ENCODE peak calls at places on chromosomes 5 and 9, in ten cellular contexts. K is NB4, A is body of pancreas, O is ovary, L is H1, I is A549, F is breast epithelium, Q is esophagus muscularis mucosa, W is lower leg skin, R is heart left ventricle. X is an unnamed sample.

GRCh38 chr5:126744842-126745241 is 32.1 kb upstream of the LMNB1 start:
- DNase-seq in K (no peak), A (no peak), O (no peak), L (no peak), I (no peak), F (no peak), Q (no peak), W (no peak), R (no peak), X (no peak)

GRCh38 chr5:133730866-133731265 is 118.5 kb upstream of the FSTL4 start:
- DNase-seq in K (no peak), A (no peak), O (no peak), L (no peak), I (no peak), F (no peak), Q (peak; percentile 53), W (no peak), R (no peak), X (no peak)

GRCh38 chr9:9747787-9748186 is 865.0 kb downstream of the PTPRD start:
- DNase-seq in K (no peak), A (no peak), O (no peak), L (no peak), I (no peak), F (no peak), Q (no peak), W (no peak), R (no peak), X (no peak)

GRCh38 chr5:81949479-81949878 is 22.3 kb upstream of the ATG10 start:
- DNase-seq in K (no peak), A (no peak), O (no peak), L (no peak), I (no peak), F (no peak), Q (no peak), W (no peak), R (no peak), X (no peak)

GRCh38 chr5:110159202-110159601 is 469.5 kb downstream of the MAN2A1 start:
- DNase-seq in K (no peak), A (no peak), O (no peak), L (no peak), I (no peak), F (no peak), Q (no peak), W (no peak), R (no peak), X (no peak)

GRCh38 chr5:155727512-155728145 is 599.3 kb upstream of the SGCD start:
- DNase-seq in K (no peak), A (no peak), O (no peak), L (no peak), I (peak; percentile 20), F (no peak), Q (no peak), W (no peak), R (no peak), X (peak; percentile 19)

GRCh38 chr5:106882035-106882434 is 788.7 kb downstream of the EFNA5 start:
- DNase-seq in K (no peak), A (no peak), O (no peak), L (no peak), I (no peak), F (no peak), Q (no peak), W (no peak), R (no peak), X (no peak)

GRCh38 chr5:142208777-142209312 is 100.3 kb downstream of the NDFIP1 start:
- DNase-seq in K (no peak), A (no peak), O (no peak), L (no peak), I (no peak), F (no peak), Q (no peak), W (no peak), R (no peak), X (no peak)

GRCh38 chr9:76333964-76334363 is 60.3 kb downstream of the RFK start:
- DNase-seq in K (peak; percentile 18), A (no peak), O (no peak), L (no peak), I (no peak), F (no peak), Q (no peak), W (peak; percentile 23), R (no peak), X (no peak)

GRCh38 chr9:131467214-131467935 is 35.3 kb upstream of the POMT1 start:
- DNase-seq in K (no peak), A (peak; percentile 38), O (no peak), L (no peak), I (no peak), F (no peak), Q (no peak), W (peak; percentile 85), R (peak; percentile 61), X (peak; percentile 38)

GRCh38 chr5:891837-892389 is 688 bp downstream of the BRD9 start:
- DNase-seq in K (peak; percentile 47), A (peak; percentile 28), O (no peak), L (no peak), I (no peak), F (no peak), Q (no peak), W (no peak), R (no peak), X (peak; percentile 27)

GRCh38 chr9:75551866-75552265 is 338.6 kb upstream of the PCSK5 start:
- DNase-seq in K (no peak), A (no peak), O (no peak), L (no peak), I (no peak), F (no peak), Q (no peak), W (no peak), R (no peak), X (no peak)

GRCh38 chr5:35369965-35370790 is 139.9 kb upstream of the PRLR start:
- DNase-seq in K (no peak), A (no peak), O (no peak), L (no peak), I (no peak), F (no peak), Q (no peak), W (no peak), R (no peak), X (no peak)

GRCh38 chr5:141373673-141374317 is at the start of gene PCDHGA6:
- DNase-seq in K (peak; percentile 16), A (no peak), O (no peak), L (no peak), I (no peak), F (no peak), Q (no peak), W (no peak), R (no peak), X (no peak)

GRCh38 chr5:111535879-111536549 is 23.7 kb upstream of the STARD4 start:
- DNase-seq in K (no peak), A (no peak), O (no peak), L (no peak), I (no peak), F (no peak), Q (no peak), W (no peak), R (no peak), X (no peak)

GRCh38 chr5:138466900-138467710 is 1.8 kb downstream of the EGR1 start:
- DNase-seq in K (no peak), A (peak; percentile 71), O (peak; percentile 53), L (peak; percentile 19), I (peak; percentile 48), F (peak; percentile 31), Q (no peak), W (no peak), R (no peak), X (no peak)
- TF ChIP-seq POLR2A in K (peak; percentile 29), A (no peak), O (no peak), L (no peak), I (no peak), F (peak; percentile 24), Q (no peak), W (no peak), R (no peak), X (no peak)

DNA sequence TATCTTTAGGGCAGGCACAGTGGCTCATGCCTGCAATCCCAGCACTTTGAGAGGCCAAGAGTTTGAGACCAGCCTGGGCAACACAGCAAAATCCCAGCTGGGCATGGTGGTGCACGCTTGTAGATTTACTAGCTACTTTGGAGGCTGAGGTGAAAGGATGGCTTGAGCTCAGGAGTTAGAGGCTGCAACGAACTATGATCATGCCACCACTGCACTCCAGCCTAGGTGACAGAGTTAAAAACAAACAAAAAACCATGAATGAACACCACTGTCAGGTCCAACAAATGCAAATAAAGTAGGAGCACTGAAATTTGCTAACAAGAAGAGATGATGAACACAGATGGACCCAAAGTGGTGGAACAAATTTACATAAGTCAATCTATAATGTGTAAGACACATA is 4.9 kb downstream of the PTBP3 start:
- DNase-seq in K (no peak), A (no peak), O (no peak), L (no peak), I (no peak), F (no peak), Q (no peak), W (no peak), R (no peak), X (no peak)
- TF ChIP-seq CTCF in K (no peak), A (no peak), O (no peak), L (no peak), I (no peak), F (no peak), Q (no peak), W (no peak), R (no peak), X (no peak)

GRCh38 chr5:6377121-6377520 is 1.2 kb downstream of the MED10 start:
- DNase-seq in K (no peak), A (no peak), O (no peak), L (no peak), I (no peak), F (no peak), Q (no peak), W (no peak), R (no peak), X (peak; percentile 6)
- H3K4me3 ChIP-seq in K (peak overlapping the region; percentile 94), A (no peak overlapping the region), O (peak overlapping the region; percentile 68), L (peak overlapping the region; percentile 94), I (peak overlapping the region; percentile 95), F (peak overlapping the region; percentile 99), Q (peak overlapping the region; percentile 96), W (no peak overlapping the region), R (peak overlapping the region; percentile 98), X (peak overlapping the region; percentile 87)

DNA sequence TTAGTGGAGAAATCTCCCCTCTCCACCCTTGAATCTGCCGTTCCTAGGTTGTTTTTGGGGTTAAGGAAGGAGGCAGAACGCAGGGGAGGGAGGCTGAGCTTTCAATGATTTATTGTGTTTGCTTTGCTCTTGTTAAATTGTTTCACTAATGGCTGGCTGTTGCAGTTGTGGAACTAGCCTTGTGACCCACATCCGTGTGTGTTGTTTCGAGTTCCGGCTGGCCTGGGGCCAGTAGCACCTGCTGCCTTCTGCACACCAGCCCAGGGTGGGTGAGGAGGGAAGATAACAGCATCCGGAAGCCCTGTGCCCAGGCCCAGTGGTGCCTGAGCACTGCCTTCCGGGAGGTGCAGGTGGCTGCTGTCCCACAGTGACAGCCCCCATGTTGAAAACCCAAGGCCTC is 3.6 kb downstream of the ERGIC1 start:
- DNase-seq in K (no peak), A (peak; percentile 95), O (peak; percentile 48), L (no peak), I (no peak), F (peak; percentile 72), Q (no peak), W (no peak), R (no peak), X (peak; percentile 79)
- TF ChIP-seq POLR2A in K (no peak), A (peak; percentile 21), O (no peak), L (no peak), I (no peak), F (no peak), Q (no peak), W (no peak), R (no peak), X (no peak)